ENCODE peak calls at places on chromosome 10, in ten cellular contexts. One of them, this sample, is unnamed.

GRCh38 chr10:24435374-24435773 is 226.4 kb downstream of the KIAA1217 start:
- DNase-seq in epithelial cell of esophagus: peak
- DNase-seq in fibroblast of the aortic adventitia: peak
- DNase-seq in sigmoid colon: no peak
- DNase-seq in suprapubic skin: no peak
- DNase-seq in AG04450: no peak
- DNase-seq in astrocyte of the spinal cord: peak
- DNase-seq in dorsolateral prefrontal cortex: no peak
- DNase-seq in vagina: no peak
- DNase-seq in MM.1S: no peak
- DNase-seq in this sample: no peak

GRCh38 chr10:35191523-35191922 is 64.9 kb downstream of the CREM start:
- DNase-seq in epithelial cell of esophagus: no peak
- DNase-seq in fibroblast of the aortic adventitia: no peak
- DNase-seq in sigmoid colon: peak
- DNase-seq in suprapubic skin: no peak
- DNase-seq in AG04450: no peak
- DNase-seq in astrocyte of the spinal cord: no peak
- DNase-seq in dorsolateral prefrontal cortex: no peak
- DNase-seq in vagina: no peak
- DNase-seq in MM.1S: peak
- DNase-seq in this sample: no peak

GRCh38 chr10:102118867-102119266 is 1.3 kb downstream of the LDB1 start:
- DNase-seq in epithelial cell of esophagus: peak
- DNase-seq in fibroblast of the aortic adventitia: peak
- DNase-seq in sigmoid colon: peak
- DNase-seq in suprapubic skin: no peak
- DNase-seq in AG04450: no peak
- DNase-seq in astrocyte of the spinal cord: peak
- DNase-seq in dorsolateral prefrontal cortex: peak
- DNase-seq in vagina: no peak
- DNase-seq in MM.1S: no peak
- DNase-seq in this sample: no peak

GRCh38 chr10:102629661-102630614 is 14.3 kb upstream of the TRIM8 start:
- DNase-seq in epithelial cell of esophagus: peak
- DNase-seq in fibroblast of the aortic adventitia: peak
- DNase-seq in sigmoid colon: peak
- DNase-seq in suprapubic skin: no peak
- DNase-seq in AG04450: peak
- DNase-seq in astrocyte of the spinal cord: peak
- DNase-seq in dorsolateral prefrontal cortex: no peak
- DNase-seq in vagina: no peak
- DNase-seq in MM.1S: no peak
- DNase-seq in this sample: no peak

GRCh38 chr10:61939575-61940301 is 38.2 kb downstream of the ARID5B start:
- DNase-seq in epithelial cell of esophagus: peak
- DNase-seq in fibroblast of the aortic adventitia: peak
- DNase-seq in sigmoid colon: no peak
- DNase-seq in suprapubic skin: no peak
- DNase-seq in AG04450: no peak
- DNase-seq in astrocyte of the spinal cord: peak
- DNase-seq in dorsolateral prefrontal cortex: no peak
- DNase-seq in vagina: no peak
- DNase-seq in MM.1S: no peak
- DNase-seq in this sample: no peak

GRCh38 chr10:80945267-80945880 is 407.7 kb downstream of the SH2D4B start:
- DNase-seq in epithelial cell of esophagus: peak
- DNase-seq in fibroblast of the aortic adventitia: no peak
- DNase-seq in sigmoid colon: no peak
- DNase-seq in suprapubic skin: no peak
- DNase-seq in AG04450: no peak
- DNase-seq in astrocyte of the spinal cord: no peak
- DNase-seq in dorsolateral prefrontal cortex: no peak
- DNase-seq in vagina: no peak
- DNase-seq in MM.1S: peak
- DNase-seq in this sample: peak

GRCh38 chr10:109343293-109343692 is 580.0 kb downstream of the XPNPEP1 start:
- DNase-seq in epithelial cell of esophagus: peak
- DNase-seq in fibroblast of the aortic adventitia: no peak
- DNase-seq in sigmoid colon: no peak
- DNase-seq in suprapubic skin: no peak
- DNase-seq in AG04450: peak
- DNase-seq in astrocyte of the spinal cord: peak
- DNase-seq in dorsolateral prefrontal cortex: no peak
- DNase-seq in vagina: no peak
- DNase-seq in MM.1S: peak
- DNase-seq in this sample: no peak

GRCh38 chr10:88525371-88526079 is 57.6 kb downstream of the RNLS start:
- DNase-seq in epithelial cell of esophagus: peak
- DNase-seq in fibroblast of the aortic adventitia: peak
- DNase-seq in sigmoid colon: no peak
- DNase-seq in suprapubic skin: no peak
- DNase-seq in AG04450: no peak
- DNase-seq in astrocyte of the spinal cord: peak
- DNase-seq in dorsolateral prefrontal cortex: no peak
- DNase-seq in vagina: no peak
- DNase-seq in MM.1S: no peak
- DNase-seq in this sample: no peak

DNA sequence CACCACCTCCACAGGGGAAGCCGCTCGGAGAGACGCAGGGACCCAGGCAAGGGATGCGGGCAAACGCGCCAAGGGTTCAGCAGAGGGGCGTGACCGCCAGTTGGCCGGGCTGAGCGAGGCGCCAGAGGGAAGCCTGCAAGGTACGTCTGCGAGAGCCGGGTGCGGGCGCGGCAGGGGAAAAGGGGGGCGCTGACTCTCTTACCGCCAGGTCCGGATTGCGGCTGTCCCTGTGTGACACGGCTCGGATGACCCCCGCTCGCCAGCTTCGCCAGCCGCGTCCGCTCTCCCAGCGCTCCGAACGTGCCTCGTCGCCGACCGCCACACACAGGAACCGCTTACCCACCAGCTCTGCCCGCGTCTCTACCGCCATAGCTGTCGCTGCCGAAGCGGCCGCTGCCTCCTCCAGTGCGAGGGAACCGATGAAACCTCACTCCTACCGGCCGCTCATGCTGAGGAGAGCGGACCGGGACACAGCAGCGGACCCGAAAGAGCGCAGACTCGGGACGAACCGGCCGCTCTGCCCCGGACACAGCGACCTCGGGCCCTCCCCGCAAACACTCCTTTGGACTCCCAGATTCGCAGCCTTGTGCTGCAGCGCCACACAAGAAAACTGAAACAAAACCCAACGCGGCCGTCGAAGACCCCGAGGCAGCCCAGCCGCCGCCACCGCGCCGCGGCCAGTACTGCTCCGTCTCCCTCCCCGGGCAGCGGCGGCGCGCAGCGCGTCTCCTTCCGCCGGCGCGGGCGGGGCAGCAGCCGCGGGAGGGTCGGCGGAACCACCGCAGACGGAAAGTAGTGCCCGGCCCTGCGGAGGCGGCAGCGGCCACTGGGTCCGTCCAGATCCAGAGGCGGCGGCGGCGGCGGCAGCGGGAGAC is at the start of gene JMJD1C:
- DNase-seq in epithelial cell of esophagus: peak
- DNase-seq in fibroblast of the aortic adventitia: peak
- DNase-seq in sigmoid colon: peak
- DNase-seq in suprapubic skin: peak
- DNase-seq in AG04450: peak
- DNase-seq in astrocyte of the spinal cord: peak
- DNase-seq in dorsolateral prefrontal cortex: peak
- DNase-seq in vagina: no peak
- DNase-seq in MM.1S: peak
- DNase-seq in this sample: peak
- TF ChIP-seq CTCF in epithelial cell of esophagus: no peak
- TF ChIP-seq CTCF in fibroblast of the aortic adventitia: no peak
- TF ChIP-seq CTCF in sigmoid colon: no peak
- TF ChIP-seq CTCF in suprapubic skin: no peak
- TF ChIP-seq CTCF in AG04450: no peak
- TF ChIP-seq CTCF in astrocyte of the spinal cord: no peak
- TF ChIP-seq CTCF in dorsolateral prefrontal cortex: no peak
- TF ChIP-seq CTCF in vagina: no peak
- TF ChIP-seq CTCF in MM.1S: no peak
- TF ChIP-seq CTCF in this sample: no peak

DNA sequence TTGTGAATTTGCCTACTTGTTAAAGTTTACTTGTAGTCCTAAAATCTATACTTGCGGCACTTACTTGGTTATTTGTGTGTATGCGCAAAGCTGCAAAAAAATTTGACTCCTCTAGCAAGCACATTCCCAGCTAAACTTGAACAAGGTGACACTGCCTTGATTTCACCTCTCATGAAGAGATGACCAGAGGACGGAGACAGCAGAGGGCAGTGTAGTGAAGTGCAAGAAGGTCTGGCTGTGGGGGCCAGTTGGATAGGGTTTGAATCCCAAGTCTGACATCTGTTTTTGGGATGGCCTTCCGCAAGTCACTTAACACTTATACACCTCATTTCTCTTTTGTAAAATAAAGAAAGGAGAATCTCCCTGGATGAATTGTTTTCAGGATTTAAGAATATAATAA is 15.7 kb downstream of the SLK start:
- DNase-seq in epithelial cell of esophagus: no peak
- DNase-seq in fibroblast of the aortic adventitia: no peak
- DNase-seq in sigmoid colon: no peak
- DNase-seq in suprapubic skin: no peak
- DNase-seq in AG04450: no peak
- DNase-seq in astrocyte of the spinal cord: no peak
- DNase-seq in dorsolateral prefrontal cortex: peak
- DNase-seq in vagina: no peak
- DNase-seq in MM.1S: peak
- DNase-seq in this sample: no peak
- TF ChIP-seq CTCF in epithelial cell of esophagus: no peak
- TF ChIP-seq CTCF in fibroblast of the aortic adventitia: no peak
- TF ChIP-seq CTCF in sigmoid colon: no peak
- TF ChIP-seq CTCF in suprapubic skin: no peak
- TF ChIP-seq CTCF in AG04450: peak
- TF ChIP-seq CTCF in astrocyte of the spinal cord: peak
- TF ChIP-seq CTCF in dorsolateral prefrontal cortex: peak
- TF ChIP-seq CTCF in vagina: no peak
- TF ChIP-seq CTCF in MM.1S: peak
- TF ChIP-seq CTCF in this sample: peak

GRCh38 chr10:114724707-114725106 is 66.6 kb upstream of the ABLIM1 start:
- DNase-seq in epithelial cell of esophagus: no peak
- DNase-seq in fibroblast of the aortic adventitia: no peak
- DNase-seq in sigmoid colon: no peak
- DNase-seq in suprapubic skin: no peak
- DNase-seq in AG04450: no peak
- DNase-seq in astrocyte of the spinal cord: no peak
- DNase-seq in dorsolateral prefrontal cortex: no peak
- DNase-seq in vagina: no peak
- DNase-seq in MM.1S: no peak
- DNase-seq in this sample: no peak

GRCh38 chr10:114730291-114730690 is 72.2 kb upstream of the ABLIM1 start:
- DNase-seq in epithelial cell of esophagus: no peak
- DNase-seq in fibroblast of the aortic adventitia: no peak
- DNase-seq in sigmoid colon: no peak
- DNase-seq in suprapubic skin: no peak
- DNase-seq in AG04450: no peak
- DNase-seq in astrocyte of the spinal cord: no peak
- DNase-seq in dorsolateral prefrontal cortex: no peak
- DNase-seq in vagina: no peak
- DNase-seq in MM.1S: no peak
- DNase-seq in this sample: no peak

GRCh38 chr10:114729103-114729659 is 71.1 kb upstream of the ABLIM1 start:
- DNase-seq in epithelial cell of esophagus: no peak
- DNase-seq in fibroblast of the aortic adventitia: no peak
- DNase-seq in sigmoid colon: no peak
- DNase-seq in suprapubic skin: no peak
- DNase-seq in AG04450: no peak
- DNase-seq in astrocyte of the spinal cord: no peak
- DNase-seq in dorsolateral prefrontal cortex: no peak
- DNase-seq in vagina: no peak
- DNase-seq in MM.1S: no peak
- DNase-seq in this sample: no peak

GRCh38 chr10:114726820-114727271 is 68.8 kb upstream of the ABLIM1 start:
- DNase-seq in epithelial cell of esophagus: no peak
- DNase-seq in fibroblast of the aortic adventitia: no peak
- DNase-seq in sigmoid colon: no peak
- DNase-seq in suprapubic skin: no peak
- DNase-seq in AG04450: no peak
- DNase-seq in astrocyte of the spinal cord: no peak
- DNase-seq in dorsolateral prefrontal cortex: no peak
- DNase-seq in vagina: no peak
- DNase-seq in MM.1S: no peak
- DNase-seq in this sample: no peak

GRCh38 chr10:114728325-114728724 is 70.2 kb upstream of the ABLIM1 start:
- DNase-seq in epithelial cell of esophagus: no peak
- DNase-seq in fibroblast of the aortic adventitia: no peak
- DNase-seq in sigmoid colon: no peak
- DNase-seq in suprapubic skin: no peak
- DNase-seq in AG04450: no peak
- DNase-seq in astrocyte of the spinal cord: no peak
- DNase-seq in dorsolateral prefrontal cortex: no peak
- DNase-seq in vagina: no peak
- DNase-seq in MM.1S: no peak
- DNase-seq in this sample: no peak
- TF ChIP-seq CTCF in epithelial cell of esophagus: no peak
- TF ChIP-seq CTCF in fibroblast of the aortic adventitia: no peak
- TF ChIP-seq CTCF in sigmoid colon: no peak
- TF ChIP-seq CTCF in suprapubic skin: no peak
- TF ChIP-seq CTCF in AG04450: no peak
- TF ChIP-seq CTCF in astrocyte of the spinal cord: no peak
- TF ChIP-seq CTCF in dorsolateral prefrontal cortex: no peak
- TF ChIP-seq CTCF in vagina: no peak
- TF ChIP-seq CTCF in MM.1S: no peak
- TF ChIP-seq CTCF in this sample: no peak

GRCh38 chr10:92690211-92691041 is 671 bp downstream of the HHEX start:
- DNase-seq in epithelial cell of esophagus: peak
- DNase-seq in fibroblast of the aortic adventitia: peak
- DNase-seq in sigmoid colon: peak
- DNase-seq in suprapubic skin: no peak
- DNase-seq in AG04450: no peak
- DNase-seq in astrocyte of the spinal cord: peak
- DNase-seq in dorsolateral prefrontal cortex: no peak
- DNase-seq in vagina: no peak
- DNase-seq in MM.1S: no peak
- DNase-seq in this sample: peak

GRCh38 chr10:92688573-92688926 is 1.2 kb upstream of the HHEX start:
- DNase-seq in epithelial cell of esophagus: no peak
- DNase-seq in fibroblast of the aortic adventitia: no peak
- DNase-seq in sigmoid colon: no peak
- DNase-seq in suprapubic skin: no peak
- DNase-seq in AG04450: no peak
- DNase-seq in astrocyte of the spinal cord: no peak
- DNase-seq in dorsolateral prefrontal cortex: no peak
- DNase-seq in vagina: no peak
- DNase-seq in MM.1S: no peak
- DNase-seq in this sample: no peak

GRCh38 chr10:92691042-92691590 is 1.4 kb downstream of the HHEX start:
- DNase-seq in epithelial cell of esophagus: no peak
- DNase-seq in fibroblast of the aortic adventitia: no peak
- DNase-seq in sigmoid colon: peak
- DNase-seq in suprapubic skin: no peak
- DNase-seq in AG04450: no peak
- DNase-seq in astrocyte of the spinal cord: no peak
- DNase-seq in dorsolateral prefrontal cortex: no peak
- DNase-seq in vagina: no peak
- DNase-seq in MM.1S: no peak
- DNase-seq in this sample: no peak

GRCh38 chr10:92689663-92690210 is at the start of gene HHEX:
- DNase-seq in epithelial cell of esophagus: peak
- DNase-seq in fibroblast of the aortic adventitia: peak
- DNase-seq in sigmoid colon: peak
- DNase-seq in suprapubic skin: no peak
- DNase-seq in AG04450: no peak
- DNase-seq in astrocyte of the spinal cord: peak
- DNase-seq in dorsolateral prefrontal cortex: no peak
- DNase-seq in vagina: no peak
- DNase-seq in MM.1S: peak
- DNase-seq in this sample: peak

GRCh38 chr10:92688927-92689662 is 660 bp upstream of the HHEX start:
- DNase-seq in epithelial cell of esophagus: peak
- DNase-seq in fibroblast of the aortic adventitia: peak
- DNase-seq in sigmoid colon: peak
- DNase-seq in suprapubic skin: no peak
- DNase-seq in AG04450: no peak
- DNase-seq in astrocyte of the spinal cord: peak
- DNase-seq in dorsolateral prefrontal cortex: no peak
- DNase-seq in vagina: no peak
- DNase-seq in MM.1S: no peak
- DNase-seq in this sample: peak
- TF ChIP-seq CTCF in epithelial cell of esophagus: no peak
- TF ChIP-seq CTCF in fibroblast of the aortic adventitia: no peak
- TF ChIP-seq CTCF in sigmoid colon: no peak
- TF ChIP-seq CTCF in suprapubic skin: no peak
- TF ChIP-seq CTCF in AG04450: peak
- TF ChIP-seq CTCF in astrocyte of the spinal cord: peak
- TF ChIP-seq CTCF in dorsolateral prefrontal cortex: no peak
- TF ChIP-seq CTCF in vagina: no peak
- TF ChIP-seq CTCF in MM.1S: no peak
- TF ChIP-seq CTCF in this sample: no peak

This sample was measured in GM10248.